ENCODE peak calls at places on chromosomes 5 and 9, in five cellular contexts. C is colonic mucosa, N is fibroblast of pulmonary artery, A is GM10248, G is IMR-90. V is an unnamed sample.

GRCh38 chr9:135167356-135167755 is 79.9 kb downstream of the OLFM1 start:
- DNase-seq in C (no peak), N (no peak), A (no peak), G (no peak), V (no peak)

GRCh38 chr9:96209407-96210031 is 92.5 kb downstream of the HSD17B3 start:
- DNase-seq in C (no peak), N (peak), A (no peak), G (peak), V (peak)

GRCh38 chr5:146965781-146966659 is 87.5 kb upstream of the PPP2R2B start:
- DNase-seq in C (peak), N (peak), A (peak), G (peak), V (peak)

GRCh38 chr5:139635191-139635590 is 13.0 kb upstream of the CXXC5 start:
- DNase-seq in C (no peak), N (no peak), A (no peak), G (no peak), V (no peak)

GRCh38 chr9:38681747-38682227 is 38.1 kb downstream of the FAM240B start:
- DNase-seq in C (no peak), N (peak), A (no peak), G (peak), V (peak)

GRCh38 chr9:130672466-130672865 is 8.1 kb downstream of the PRDM12 start:
- DNase-seq in C (no peak), N (no peak), A (no peak), G (no peak), V (no peak)

GRCh38 chr5:134070648-134070978 is 43.9 kb upstream of the TCF7 start:
- DNase-seq in C (no peak), N (peak), A (no peak), G (peak), V (no peak)

GRCh38 chr9:131299346-131299745 is 9.8 kb downstream of the PLPP7 start:
- DNase-seq in C (no peak), N (no peak), A (no peak), G (no peak), V (no peak)

GRCh38 chr9:38423939-38424843 is at the start of gene IGFBPL1:
- DNase-seq in C (no peak), N (no peak), A (peak), G (no peak), V (no peak)

GRCh38 chr5:149641600-149641999 is 60.3 kb downstream of the ARHGEF37 start:
- DNase-seq in C (no peak), N (no peak), A (no peak), G (no peak), V (no peak)

GRCh38 chr9:114172981-114173833 is 17.9 kb downstream of the COL27A1 start:
- DNase-seq in C (no peak), N (peak), A (no peak), G (peak), V (no peak)

GRCh38 chr5:173281910-173282309 is 46.3 kb downstream of the STC2 start:
- DNase-seq in C (no peak), N (peak), A (no peak), G (peak), V (peak)

GRCh38 chr5:151949909-151950308 is 25.3 kb upstream of the GLRA1 start:
- DNase-seq in C (no peak), N (no peak), A (no peak), G (no peak), V (no peak)

GRCh38 chr5:81971086-81971693 is 633 bp upstream of the ATG10 start:
- DNase-seq in C (peak), N (peak), A (peak), G (peak), V (peak)

GRCh38 chr5:2759091-2759490 is 7.6 kb upstream of the IRX2 start:
- DNase-seq in C (no peak), N (no peak), A (no peak), G (no peak), V (no peak)

GRCh38 chr9:134128727-134129679 is 6.9 kb upstream of the WDR5 start:
- DNase-seq in C (no peak), N (no peak), A (no peak), G (no peak), V (no peak)

GRCh38 chr5:41735213-41735612 is 135.0 kb downstream of the OXCT1 start:
- DNase-seq in C (no peak), N (no peak), A (no peak), G (no peak), V (no peak)

GRCh38 chr5:98214240-98215051 is 559.0 kb upstream of the RGMB start:
- DNase-seq in C (no peak), N (peak), A (no peak), G (peak), V (no peak)

GRCh38 chr5:55932700-55933099 is 62.1 kb downstream of the IL6ST start:
- DNase-seq in C (no peak), N (no peak), A (no peak), G (no peak), V (no peak)

GRCh38 chr5:169706758-169707450 is 69.8 kb downstream of the DOCK2 start:
- DNase-seq in C (no peak), N (peak), A (no peak), G (peak), V (peak)

GRCh38 chr5:72555871-72556270 is 48.7 kb upstream of the ZNF366 start:
- DNase-seq in C (no peak), N (peak), A (no peak), G (no peak), V (no peak)

GRCh38 chr5:160054831-160055230 is 45.9 kb downstream of the TTC1 start:
- DNase-seq in C (peak), N (no peak), A (no peak), G (peak), V (peak)

GRCh38 chr5:142316051-142316450 is 8.8 kb downstream of the SPRY4 start:
- DNase-seq in C (no peak), N (peak), A (no peak), G (peak), V (peak)

GRCh38 chr5:55456216-55456895 is 78.4 kb downstream of the PLPP1 start:
- DNase-seq in C (no peak), N (peak), A (no peak), G (peak), V (peak)

GRCh38 chr5:175681045-175681974 is 23.4 kb downstream of the HRH2 start:
- DNase-seq in C (no peak), N (no peak), A (no peak), G (no peak), V (no peak)

GRCh38 chr9:79220666-79221065 is 351.1 kb upstream of the TLE4 start:
- DNase-seq in C (no peak), N (peak), A (no peak), G (peak), V (no peak)

GRCh38 chr5:68347549-68347948 is 132.0 kb downstream of the PIK3R1 start:
- DNase-seq in C (no peak), N (no peak), A (no peak), G (no peak), V (no peak)

DNA sequence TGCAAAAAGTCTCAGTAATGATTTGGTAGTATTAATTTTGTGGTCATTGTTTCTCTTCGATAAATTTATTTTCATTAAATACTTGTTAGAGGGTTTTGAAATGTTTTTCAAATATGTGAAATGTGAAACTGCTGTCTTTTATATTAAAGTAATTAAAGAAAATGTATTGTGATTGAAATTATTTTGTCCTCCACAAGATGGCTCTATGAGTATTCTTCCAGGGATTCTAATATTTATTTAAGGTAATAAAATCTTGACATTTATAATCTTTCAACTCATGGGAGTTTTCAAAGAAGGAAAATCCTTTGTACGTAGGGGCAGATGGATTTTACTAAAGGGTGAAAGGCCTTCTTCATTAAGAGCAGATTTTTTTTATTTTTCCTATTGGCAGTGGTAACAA is 19.3 kb downstream of the ISOC1 start:
- DNase-seq in C (no peak), N (no peak), A (no peak), G (no peak), V (no peak)
- TF ChIP-seq CTCF in C (no peak), N (no peak), A (no peak), G (peak), V (no peak)

DNA sequence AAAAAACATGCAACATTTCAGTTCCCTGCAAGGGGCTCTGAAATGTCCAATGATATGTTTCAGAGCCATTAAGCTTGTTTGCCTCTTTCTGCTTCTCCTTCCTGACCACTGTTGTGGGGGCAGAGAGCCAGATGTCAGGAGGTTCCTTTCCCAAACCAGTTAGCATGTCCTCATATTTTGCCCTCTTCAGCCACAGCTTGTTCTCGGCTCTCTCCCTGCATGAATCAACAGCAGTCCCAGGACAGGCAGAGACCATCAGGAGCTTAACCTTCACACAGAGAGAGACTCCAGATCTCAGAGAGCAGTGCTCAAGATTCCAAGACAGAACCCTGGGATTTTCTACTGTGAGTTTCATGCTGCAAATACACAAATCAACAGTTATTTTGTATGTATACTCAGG is 218.5 kb downstream of the COMMD10 start:
- DNase-seq in C (no peak), N (no peak), A (no peak), G (no peak), V (no peak)
- TF ChIP-seq CTCF in C (no peak), N (no peak), A (no peak), G (no peak), V (no peak)

GRCh38 chr9:101119206-101119819 is 90.8 kb downstream of the PLPPR1 start:
- DNase-seq in C (peak), N (peak), A (peak), G (no peak), V (peak)
- TF ChIP-seq CTCF in C (peak), N (peak), A (peak), G (peak), V (peak)

DNA sequence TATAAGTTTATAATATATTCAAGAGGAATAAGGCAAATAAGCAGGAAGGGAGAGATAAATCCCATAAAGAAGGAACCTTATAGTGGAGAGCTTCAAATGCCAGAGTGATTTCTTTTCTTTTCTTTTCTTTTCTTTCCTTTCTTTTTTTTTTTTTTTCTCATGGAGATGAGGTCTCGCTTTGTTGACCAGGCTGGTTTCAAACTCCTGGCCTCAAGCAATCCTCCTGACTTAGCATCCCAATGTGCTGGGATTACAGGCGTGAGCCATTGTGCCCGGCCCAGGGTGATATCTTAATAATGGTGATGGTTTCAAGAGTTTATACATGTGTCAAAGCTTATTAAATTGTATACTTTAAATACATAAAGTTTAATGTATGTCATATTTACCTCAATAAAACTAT is 19.6 kb upstream of the FOCAD start:
- DNase-seq in C (no peak), N (no peak), A (no peak), G (no peak), V (no peak)
- TF ChIP-seq CTCF in C (no peak), N (no peak), A (no peak), G (no peak), V (no peak)

GRCh38 chr9:90053027-90053426 is 448.2 kb downstream of the GADD45G start:
- DNase-seq in C (no peak), N (no peak), A (no peak), G (no peak), V (peak)
- TF ChIP-seq CTCF in C (no peak), N (peak), A (no peak), G (no peak), V (peak)

GRCh38 chr9:33737811-33738606 is 57.4 kb upstream of the PRSS3 start:
- DNase-seq in C (peak), N (peak), A (peak), G (peak), V (peak)
- TF ChIP-seq CTCF in C (peak), N (peak), A (peak), G (peak), V (peak)

GRCh38 chr9:33161589-33162132 is 5.5 kb downstream of the B4GALT1 start:
- DNase-seq in C (peak), N (no peak), A (no peak), G (no peak), V (no peak)
- TF ChIP-seq CTCF in C (no peak), N (no peak), A (no peak), G (no peak), V (no peak)

V was measured in MCF 10A.